ENCODE peak calls at places on chromosome 10, in ten cellular contexts. One of them, this sample, is unnamed.

GRCh38 chr10:78685466-78686163 is 383.2 kb upstream of the ZMIZ1 start:
- DNase-seq in heart right ventricle: no peak
- DNase-seq in A549: peak; percentile 11
- DNase-seq in stomach: no peak
- DNase-seq in psoas muscle: no peak
- DNase-seq in foreskin keratinocyte: peak; percentile 4
- DNase-seq in body of pancreas: no peak
- DNase-seq in HepG2: no peak
- DNase-seq in GM12878: no peak
- DNase-seq in lung: no peak
- DNase-seq in this sample: no peak

GRCh38 chr10:95818663-95819062 is 62.7 kb downstream of the ENTPD1 start:
- DNase-seq in heart right ventricle: no peak
- DNase-seq in A549: no peak
- DNase-seq in stomach: no peak
- DNase-seq in psoas muscle: no peak
- DNase-seq in foreskin keratinocyte: peak; percentile 47
- DNase-seq in body of pancreas: no peak
- DNase-seq in HepG2: peak; percentile 79
- DNase-seq in GM12878: no peak
- DNase-seq in lung: no peak
- DNase-seq in this sample: no peak

GRCh38 chr10:130924138-130924819 is 387.2 kb downstream of the TCERG1L start:
- DNase-seq in heart right ventricle: no peak
- DNase-seq in A549: no peak
- DNase-seq in stomach: no peak
- DNase-seq in psoas muscle: no peak
- DNase-seq in foreskin keratinocyte: no peak
- DNase-seq in body of pancreas: peak; percentile 30
- DNase-seq in HepG2: no peak
- DNase-seq in GM12878: no peak
- DNase-seq in lung: no peak
- DNase-seq in this sample: no peak

GRCh38 chr10:17023386-17024298 is 106.0 kb downstream of the CUBN start:
- DNase-seq in heart right ventricle: peak; percentile 79
- DNase-seq in A549: peak; percentile 71
- DNase-seq in stomach: peak; percentile 37
- DNase-seq in psoas muscle: no peak
- DNase-seq in foreskin keratinocyte: peak; percentile 98
- DNase-seq in body of pancreas: peak; percentile 30
- DNase-seq in HepG2: peak; percentile 48
- DNase-seq in GM12878: peak; percentile 69
- DNase-seq in lung: peak; percentile 77
- DNase-seq in this sample: peak; percentile 65

GRCh38 chr10:74912182-74912581 is 85.8 kb downstream of the KAT6B start:
- DNase-seq in heart right ventricle: no peak
- DNase-seq in A549: no peak
- DNase-seq in stomach: no peak
- DNase-seq in psoas muscle: no peak
- DNase-seq in foreskin keratinocyte: no peak
- DNase-seq in body of pancreas: no peak
- DNase-seq in HepG2: no peak
- DNase-seq in GM12878: no peak
- DNase-seq in lung: no peak
- DNase-seq in this sample: no peak

GRCh38 chr10:121662945-121663917 is 65.0 kb upstream of the FGFR2 start:
- DNase-seq in heart right ventricle: no peak
- DNase-seq in A549: peak; percentile 25
- DNase-seq in stomach: no peak
- DNase-seq in psoas muscle: no peak
- DNase-seq in foreskin keratinocyte: peak; percentile 53
- DNase-seq in body of pancreas: no peak
- DNase-seq in HepG2: no peak
- DNase-seq in GM12878: no peak
- DNase-seq in lung: no peak
- DNase-seq in this sample: no peak

GRCh38 chr10:58570307-58570723 is 57.6 kb downstream of the BICC1 start:
- DNase-seq in heart right ventricle: no peak
- DNase-seq in A549: no peak
- DNase-seq in stomach: no peak
- DNase-seq in psoas muscle: no peak
- DNase-seq in foreskin keratinocyte: no peak
- DNase-seq in body of pancreas: no peak
- DNase-seq in HepG2: no peak
- DNase-seq in GM12878: no peak
- DNase-seq in lung: no peak
- DNase-seq in this sample: no peak

GRCh38 chr10:90222372-90222771 is 521.0 kb downstream of the KIF20B start:
- DNase-seq in heart right ventricle: no peak
- DNase-seq in A549: no peak
- DNase-seq in stomach: no peak
- DNase-seq in psoas muscle: no peak
- DNase-seq in foreskin keratinocyte: peak; percentile 85
- DNase-seq in body of pancreas: no peak
- DNase-seq in HepG2: no peak
- DNase-seq in GM12878: no peak
- DNase-seq in lung: no peak
- DNase-seq in this sample: no peak

GRCh38 chr10:110547139-110547761 is 20.2 kb upstream of the SMC3 start:
- DNase-seq in heart right ventricle: peak; percentile 12
- DNase-seq in A549: peak; percentile 69
- DNase-seq in stomach: no peak
- DNase-seq in psoas muscle: no peak
- DNase-seq in foreskin keratinocyte: no peak
- DNase-seq in body of pancreas: no peak
- DNase-seq in HepG2: peak; percentile 54
- DNase-seq in GM12878: no peak
- DNase-seq in lung: no peak
- DNase-seq in this sample: no peak

GRCh38 chr10:107059872-107060271 is 104.6 kb downstream of the SORCS1 start:
- DNase-seq in heart right ventricle: no peak
- DNase-seq in A549: no peak
- DNase-seq in stomach: no peak
- DNase-seq in psoas muscle: no peak
- DNase-seq in foreskin keratinocyte: no peak
- DNase-seq in body of pancreas: no peak
- DNase-seq in HepG2: no peak
- DNase-seq in GM12878: no peak
- DNase-seq in lung: no peak
- DNase-seq in this sample: no peak

GRCh38 chr10:971150-971542 is 17.1 kb upstream of the GTPBP4 start:
- DNase-seq in heart right ventricle: no peak
- DNase-seq in A549: no peak
- DNase-seq in stomach: no peak
- DNase-seq in psoas muscle: no peak
- DNase-seq in foreskin keratinocyte: no peak
- DNase-seq in body of pancreas: peak; percentile 40
- DNase-seq in HepG2: no peak
- DNase-seq in GM12878: no peak
- DNase-seq in lung: no peak
- DNase-seq in this sample: no peak

GRCh38 chr10:21083861-21084260 is 186.8 kb upstream of the NEBL start:
- DNase-seq in heart right ventricle: no peak
- DNase-seq in A549: no peak
- DNase-seq in stomach: no peak
- DNase-seq in psoas muscle: no peak
- DNase-seq in foreskin keratinocyte: peak; percentile 54
- DNase-seq in body of pancreas: no peak
- DNase-seq in HepG2: no peak
- DNase-seq in GM12878: no peak
- DNase-seq in lung: no peak
- DNase-seq in this sample: no peak

GRCh38 chr10:74419491-74420466 is 268.8 kb downstream of the ADK start:
- DNase-seq in heart right ventricle: no peak
- DNase-seq in A549: peak; percentile 11
- DNase-seq in stomach: no peak
- DNase-seq in psoas muscle: no peak
- DNase-seq in foreskin keratinocyte: peak; percentile 9
- DNase-seq in body of pancreas: no peak
- DNase-seq in HepG2: no peak
- DNase-seq in GM12878: peak; percentile 5
- DNase-seq in lung: no peak
- DNase-seq in this sample: no peak

GRCh38 chr10:69087600-69088470 is at the start of gene SRGN:
- DNase-seq in heart right ventricle: peak; percentile 88
- DNase-seq in A549: peak; percentile 68
- DNase-seq in stomach: peak; percentile 70
- DNase-seq in psoas muscle: peak; percentile 58
- DNase-seq in foreskin keratinocyte: no peak
- DNase-seq in body of pancreas: peak; percentile 51
- DNase-seq in HepG2: no peak
- DNase-seq in GM12878: peak; percentile 97
- DNase-seq in lung: peak; percentile 81
- DNase-seq in this sample: peak; percentile 81

GRCh38 chr10:132096223-132096622 is 30.5 kb downstream of the JAKMIP3 start:
- DNase-seq in heart right ventricle: no peak
- DNase-seq in A549: peak; percentile 84
- DNase-seq in stomach: peak; percentile 28
- DNase-seq in psoas muscle: no peak
- DNase-seq in foreskin keratinocyte: peak; percentile 22
- DNase-seq in body of pancreas: no peak
- DNase-seq in HepG2: peak; percentile 60
- DNase-seq in GM12878: no peak
- DNase-seq in lung: no peak
- DNase-seq in this sample: no peak
- H3K4me1 ChIP-seq in heart right ventricle: no peaks in the 10 kb centered on the region
- H3K4me1 ChIP-seq in A549: peaks cover 52% of the 10 kb centered on the region
- H3K4me1 ChIP-seq in stomach: no peaks in the 10 kb centered on the region
- H3K4me1 ChIP-seq in psoas muscle: no peaks in the 10 kb centered on the region
- H3K4me1 ChIP-seq in foreskin keratinocyte: no peaks in the 10 kb centered on the region
- H3K4me1 ChIP-seq in body of pancreas: no peaks in the 10 kb centered on the region
- H3K4me1 ChIP-seq in HepG2: peaks cover 45% of the 10 kb centered on the region
- H3K4me1 ChIP-seq in GM12878: no peaks in the 10 kb centered on the region
- H3K4me1 ChIP-seq in lung: no peaks in the 10 kb centered on the region
- H3K4me1 ChIP-seq in this sample: no peaks in the 10 kb centered on the region

DNA sequence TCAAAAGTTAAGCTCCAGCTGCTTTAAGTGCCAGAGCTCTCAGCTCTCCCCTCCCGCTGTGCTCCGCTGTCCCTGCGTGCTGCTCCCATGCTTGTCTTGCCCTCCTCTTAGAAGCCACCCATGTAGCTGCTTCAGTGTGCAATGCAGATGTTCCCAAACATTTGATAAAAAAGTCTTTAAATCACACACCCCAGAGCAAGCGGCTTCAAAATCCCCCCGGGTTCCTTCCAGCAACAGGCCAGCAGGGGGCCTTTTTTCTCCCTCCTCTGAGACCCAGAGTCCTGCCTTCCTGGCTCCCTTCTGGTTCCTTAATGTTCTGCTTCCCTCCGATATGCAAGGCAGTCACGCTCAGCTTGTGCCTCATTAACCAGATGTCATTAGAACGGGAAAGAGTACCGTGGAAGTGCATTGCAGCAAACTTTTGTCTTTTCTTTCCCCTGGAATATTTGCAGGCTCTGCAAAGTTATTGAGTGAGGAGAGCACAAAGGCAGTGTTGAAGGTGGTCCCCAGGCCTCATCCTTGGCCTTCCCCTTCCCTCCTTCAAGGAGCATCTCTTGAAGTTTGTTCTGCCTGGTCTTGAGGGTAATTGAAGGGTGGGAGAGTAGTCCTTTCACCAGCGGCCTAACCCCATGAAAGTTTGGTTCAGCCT is 25.5 kb downstream of the LDB3 start:
- DNase-seq in heart right ventricle: peak; percentile 57
- DNase-seq in A549: peak; percentile 28
- DNase-seq in stomach: peak; percentile 63
- DNase-seq in psoas muscle: no peak
- DNase-seq in foreskin keratinocyte: peak; percentile 17
- DNase-seq in body of pancreas: peak; percentile 59
- DNase-seq in HepG2: peak; percentile 19
- DNase-seq in GM12878: no peak
- DNase-seq in lung: peak; percentile 46
- DNase-seq in this sample: peak; percentile 54
- H3K27ac ChIP-seq in heart right ventricle: peak overlapping the region; percentile 59
- H3K27ac ChIP-seq in A549: no peak overlapping the region
- H3K27ac ChIP-seq in stomach: no peak overlapping the region
- H3K27ac ChIP-seq in psoas muscle: peak overlapping the region; percentile 63
- H3K27ac ChIP-seq in foreskin keratinocyte: no peak overlapping the region
- H3K27ac ChIP-seq in body of pancreas: no peak overlapping the region
- H3K27ac ChIP-seq in HepG2: no peak overlapping the region
- H3K27ac ChIP-seq in GM12878: no peak overlapping the region
- H3K27ac ChIP-seq in lung: no peak overlapping the region
- H3K27ac ChIP-seq in this sample: peak overlapping the region; percentile 23

DNA sequence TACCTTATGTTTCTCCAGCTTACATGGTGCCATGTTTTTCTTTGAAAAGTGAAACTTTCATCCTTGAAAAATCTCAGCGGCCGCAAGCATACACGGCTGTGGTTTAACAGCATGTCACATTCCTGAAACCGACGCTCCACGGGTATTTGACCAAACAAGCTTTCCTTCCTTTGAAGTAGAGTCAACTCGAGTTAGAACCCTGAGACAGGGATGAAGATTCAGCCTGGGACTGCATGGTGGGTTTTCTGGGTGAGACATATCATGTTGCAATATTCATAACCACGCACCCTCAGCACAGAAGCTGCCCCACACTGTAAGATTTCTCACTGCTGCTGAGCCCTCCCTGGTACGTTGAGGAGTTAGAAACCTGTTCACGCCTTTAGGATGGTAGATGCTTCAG is 8.1 kb downstream of the CYP26A1 start:
- DNase-seq in heart right ventricle: no peak
- DNase-seq in A549: no peak
- DNase-seq in stomach: no peak
- DNase-seq in psoas muscle: no peak
- DNase-seq in foreskin keratinocyte: no peak
- DNase-seq in body of pancreas: no peak
- DNase-seq in HepG2: peak; percentile 46
- DNase-seq in GM12878: no peak
- DNase-seq in lung: no peak
- DNase-seq in this sample: no peak
- H3K4me1 ChIP-seq in heart right ventricle: no peaks in the 10 kb centered on the region
- H3K4me1 ChIP-seq in A549: peaks cover 21% of the 10 kb centered on the region
- H3K4me1 ChIP-seq in stomach: peaks cover 7% of the 10 kb centered on the region
- H3K4me1 ChIP-seq in psoas muscle: no peaks in the 10 kb centered on the region
- H3K4me1 ChIP-seq in foreskin keratinocyte: no peaks in the 10 kb centered on the region
- H3K4me1 ChIP-seq in body of pancreas: no peaks in the 10 kb centered on the region
- H3K4me1 ChIP-seq in HepG2: peaks cover 41% of the 10 kb centered on the region
- H3K4me1 ChIP-seq in GM12878: peaks cover 5% of the 10 kb centered on the region
- H3K4me1 ChIP-seq in lung: no peaks in the 10 kb centered on the region
- H3K4me1 ChIP-seq in this sample: no peaks in the 10 kb centered on the region

DNA sequence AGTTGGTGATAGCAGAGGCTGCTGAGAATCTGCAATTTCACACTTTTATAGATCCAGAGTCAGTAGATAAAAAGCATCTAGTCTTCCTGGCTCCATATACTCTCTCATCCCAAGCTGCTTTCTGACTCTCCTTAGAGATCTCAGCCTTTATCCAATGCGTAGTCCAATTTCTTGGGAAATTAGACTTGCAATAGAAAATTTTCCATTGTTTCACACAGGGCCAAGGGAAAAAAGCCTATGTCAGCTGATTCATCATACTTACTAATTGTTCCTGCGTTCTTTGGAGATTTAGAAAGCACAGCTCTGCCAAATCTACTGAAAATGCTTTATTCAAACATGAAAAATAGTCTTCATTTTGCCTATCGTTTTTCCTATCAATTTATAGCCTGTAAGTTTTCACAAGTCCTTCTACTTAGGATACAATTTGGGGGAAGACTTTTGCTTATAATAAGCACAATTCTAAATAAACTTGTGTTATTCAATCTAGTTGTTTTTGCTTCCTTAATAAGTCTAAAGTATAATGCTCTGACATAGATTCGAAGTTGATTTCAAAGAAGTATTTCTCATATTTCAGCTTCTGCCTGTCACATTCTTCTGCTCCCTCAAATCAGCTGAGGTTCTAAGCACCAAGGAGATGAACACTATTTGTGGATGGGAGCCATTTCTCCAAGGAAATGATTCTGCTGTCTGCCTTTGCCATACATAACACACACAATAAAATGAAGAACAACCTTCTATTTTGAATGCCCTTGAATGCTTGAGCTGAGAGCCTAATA is 165.4 kb downstream of the ADAM12 start:
- DNase-seq in heart right ventricle: no peak
- DNase-seq in A549: no peak
- DNase-seq in stomach: no peak
- DNase-seq in psoas muscle: no peak
- DNase-seq in foreskin keratinocyte: peak; percentile 24
- DNase-seq in body of pancreas: no peak
- DNase-seq in HepG2: no peak
- DNase-seq in GM12878: no peak
- DNase-seq in lung: no peak
- DNase-seq in this sample: no peak
- H3K27ac ChIP-seq in heart right ventricle: no peak overlapping the region
- H3K27ac ChIP-seq in A549: no peak overlapping the region
- H3K27ac ChIP-seq in stomach: no peak overlapping the region
- H3K27ac ChIP-seq in psoas muscle: no peak overlapping the region
- H3K27ac ChIP-seq in foreskin keratinocyte: no peak overlapping the region
- H3K27ac ChIP-seq in body of pancreas: no peak overlapping the region
- H3K27ac ChIP-seq in HepG2: no peak overlapping the region
- H3K27ac ChIP-seq in GM12878: no peak overlapping the region
- H3K27ac ChIP-seq in lung: no peak overlapping the region
- H3K27ac ChIP-seq in this sample: no peak overlapping the region

This sample was measured in right cardiac atrium.